ENCODE peak calls at places on chromosomes 16 and 17, in six cellular contexts. One of them, this sample, is unnamed.

GRCh38 chr16:66289051-66289680 is 77.3 kb upstream of the CDH5 start:
- DNase-seq in stimulated activated CD4-positive, alpha-beta T cell treated with anti-CD3 and anti-CD28 coated beads, Interleukin-15, amount 100 ng/mL, for 1 hour: no peak
- DNase-seq in activated CD8-positive, alpha-beta memory T cell treated with anti-CD3 and anti-CD28 coated beads for 1 hour: no peak
- DNase-seq in NCI-H1436: no peak
- DNase-seq in AG04449: no peak
- DNase-seq in AML-193: no peak
- DNase-seq in this sample: no peak

GRCh38 chr17:27496501-27496943 is 40.3 kb downstream of the KSR1 start:
- DNase-seq in stimulated activated CD4-positive, alpha-beta T cell treated with anti-CD3 and anti-CD28 coated beads, Interleukin-15, amount 100 ng/mL, for 1 hour: no peak
- DNase-seq in AML-193: no peak
- DNase-seq in activated CD8-positive, alpha-beta memory T cell treated with anti-CD3 and anti-CD28 coated beads for 1 hour: no peak
- DNase-seq in NCI-H1436: no peak
- DNase-seq in AG04449: no peak
- DNase-seq in this sample: no peak

GRCh38 chr17:69142473-69142802 is 743 bp upstream of the ABCA6 start:
- DNase-seq in stimulated activated CD4-positive, alpha-beta T cell treated with anti-CD3 and anti-CD28 coated beads, Interleukin-15, amount 100 ng/mL, for 1 hour: no peak
- DNase-seq in NCI-H1436: no peak
- DNase-seq in AG04449: peak
- DNase-seq in activated CD8-positive, alpha-beta memory T cell treated with anti-CD3 and anti-CD28 coated beads for 1 hour: no peak
- DNase-seq in AML-193: no peak
- DNase-seq in this sample: peak

GRCh38 chr17:73290399-73291259 is 21.2 kb downstream of the CDC42EP4 start:
- DNase-seq in NCI-H1436: no peak
- DNase-seq in stimulated activated CD4-positive, alpha-beta T cell treated with anti-CD3 and anti-CD28 coated beads, Interleukin-15, amount 100 ng/mL, for 1 hour: no peak
- DNase-seq in activated CD8-positive, alpha-beta memory T cell treated with anti-CD3 and anti-CD28 coated beads for 1 hour: no peak
- DNase-seq in AML-193: peak
- DNase-seq in AG04449: no peak
- DNase-seq in this sample: no peak

GRCh38 chr16:11049396-11050059 is 105.2 kb downstream of the CLEC16A start:
- DNase-seq in stimulated activated CD4-positive, alpha-beta T cell treated with anti-CD3 and anti-CD28 coated beads, Interleukin-15, amount 100 ng/mL, for 1 hour: no peak
- DNase-seq in activated CD8-positive, alpha-beta memory T cell treated with anti-CD3 and anti-CD28 coated beads for 1 hour: no peak
- DNase-seq in AG04449: no peak
- DNase-seq in AML-193: no peak
- DNase-seq in NCI-H1436: no peak
- DNase-seq in this sample: no peak

GRCh38 chr16:20868890-20869289 is 31.3 kb downstream of the DCUN1D3 start:
- DNase-seq in NCI-H1436: no peak
- DNase-seq in AG04449: no peak
- DNase-seq in stimulated activated CD4-positive, alpha-beta T cell treated with anti-CD3 and anti-CD28 coated beads, Interleukin-15, amount 100 ng/mL, for 1 hour: no peak
- DNase-seq in AML-193: no peak
- DNase-seq in activated CD8-positive, alpha-beta memory T cell treated with anti-CD3 and anti-CD28 coated beads for 1 hour: no peak
- DNase-seq in this sample: no peak

GRCh38 chr16:82093901-82094300 is 58.8 kb downstream of the HSD17B2 start:
- DNase-seq in NCI-H1436: no peak
- DNase-seq in AG04449: no peak
- DNase-seq in AML-193: no peak
- DNase-seq in activated CD8-positive, alpha-beta memory T cell treated with anti-CD3 and anti-CD28 coated beads for 1 hour: no peak
- DNase-seq in stimulated activated CD4-positive, alpha-beta T cell treated with anti-CD3 and anti-CD28 coated beads, Interleukin-15, amount 100 ng/mL, for 1 hour: no peak
- DNase-seq in this sample: no peak

GRCh38 chr16:75244225-75244792 is 7.1 kb downstream of the BCAR1 start:
- DNase-seq in NCI-H1436: no peak
- DNase-seq in AML-193: no peak
- DNase-seq in activated CD8-positive, alpha-beta memory T cell treated with anti-CD3 and anti-CD28 coated beads for 1 hour: no peak
- DNase-seq in AG04449: no peak
- DNase-seq in stimulated activated CD4-positive, alpha-beta T cell treated with anti-CD3 and anti-CD28 coated beads, Interleukin-15, amount 100 ng/mL, for 1 hour: no peak
- DNase-seq in this sample: no peak

GRCh38 chr16:16021988-16022682 is 72.7 kb downstream of the ABCC1 start:
- DNase-seq in NCI-H1436: no peak
- DNase-seq in stimulated activated CD4-positive, alpha-beta T cell treated with anti-CD3 and anti-CD28 coated beads, Interleukin-15, amount 100 ng/mL, for 1 hour: no peak
- DNase-seq in AG04449: no peak
- DNase-seq in AML-193: no peak
- DNase-seq in activated CD8-positive, alpha-beta memory T cell treated with anti-CD3 and anti-CD28 coated beads for 1 hour: no peak
- DNase-seq in this sample: no peak

GRCh38 chr17:77708049-77708448 is 250.5 kb upstream of the TNRC6C start:
- DNase-seq in AG04449: no peak
- DNase-seq in activated CD8-positive, alpha-beta memory T cell treated with anti-CD3 and anti-CD28 coated beads for 1 hour: no peak
- DNase-seq in AML-193: no peak
- DNase-seq in NCI-H1436: no peak
- DNase-seq in stimulated activated CD4-positive, alpha-beta T cell treated with anti-CD3 and anti-CD28 coated beads, Interleukin-15, amount 100 ng/mL, for 1 hour: no peak
- DNase-seq in this sample: no peak

GRCh38 chr17:72135546-72136325 is 14.9 kb downstream of the SOX9 start:
- DNase-seq in NCI-H1436: no peak
- DNase-seq in AG04449: no peak
- DNase-seq in activated CD8-positive, alpha-beta memory T cell treated with anti-CD3 and anti-CD28 coated beads for 1 hour: no peak
- DNase-seq in AML-193: no peak
- DNase-seq in stimulated activated CD4-positive, alpha-beta T cell treated with anti-CD3 and anti-CD28 coated beads, Interleukin-15, amount 100 ng/mL, for 1 hour: no peak
- DNase-seq in this sample: no peak

GRCh38 chr16:80046848-80047247 is 446.3 kb upstream of the MAF start:
- DNase-seq in AG04449: no peak
- DNase-seq in stimulated activated CD4-positive, alpha-beta T cell treated with anti-CD3 and anti-CD28 coated beads, Interleukin-15, amount 100 ng/mL, for 1 hour: no peak
- DNase-seq in activated CD8-positive, alpha-beta memory T cell treated with anti-CD3 and anti-CD28 coated beads for 1 hour: no peak
- DNase-seq in NCI-H1436: no peak
- DNase-seq in AML-193: no peak
- DNase-seq in this sample: no peak

GRCh38 chr17:63704836-63705235 is 4.9 kb upstream of the LIMD2 start:
- DNase-seq in AG04449: no peak
- DNase-seq in activated CD8-positive, alpha-beta memory T cell treated with anti-CD3 and anti-CD28 coated beads for 1 hour: no peak
- DNase-seq in stimulated activated CD4-positive, alpha-beta T cell treated with anti-CD3 and anti-CD28 coated beads, Interleukin-15, amount 100 ng/mL, for 1 hour: no peak
- DNase-seq in AML-193: no peak
- DNase-seq in NCI-H1436: no peak
- DNase-seq in this sample: no peak

GRCh38 chr16:47143677-47144558 is at the start of gene NETO2:
- DNase-seq in stimulated activated CD4-positive, alpha-beta T cell treated with anti-CD3 and anti-CD28 coated beads, Interleukin-15, amount 100 ng/mL, for 1 hour: peak
- DNase-seq in AG04449: no peak
- DNase-seq in AML-193: no peak
- DNase-seq in NCI-H1436: peak
- DNase-seq in activated CD8-positive, alpha-beta memory T cell treated with anti-CD3 and anti-CD28 coated beads for 1 hour: peak
- DNase-seq in this sample: no peak

GRCh38 chr16:53207810-53208752 is 153.3 kb downstream of the CHD9 start:
- DNase-seq in activated CD8-positive, alpha-beta memory T cell treated with anti-CD3 and anti-CD28 coated beads for 1 hour: no peak
- DNase-seq in NCI-H1436: peak
- DNase-seq in stimulated activated CD4-positive, alpha-beta T cell treated with anti-CD3 and anti-CD28 coated beads, Interleukin-15, amount 100 ng/mL, for 1 hour: no peak
- DNase-seq in AML-193: peak
- DNase-seq in AG04449: peak
- DNase-seq in this sample: peak

This sample was measured in SK-N-MC.